ENCODE peak calls at places on chromosomes 13 and 19, in seven cellular contexts. W, S, G, M, B, X and Y are unnamed samples.

GRCh38 chr13:43124495-43124894 is 101.1 kb downstream of the DNAJC15 start:
- DNase-seq in M (no peak), W (no peak), B (no peak), G (no peak), S (no peak), X (no peak), Y (no peak)

GRCh38 chr13:84439108-84439507 is 556.8 kb upstream of the SLITRK1 start:
- DNase-seq in G (no peak), S (peak; percentile 58), W (no peak), B (no peak), M (no peak), X (no peak), Y (no peak)

GRCh38 chr13:112441226-112441625 is 65.1 kb downstream of the SPACA7 start:
- DNase-seq in M (no peak), W (no peak), X (no peak), G (no peak), S (no peak), B (no peak), Y (no peak)

GRCh38 chr13:33026489-33027152 is 10.4 kb downstream of the KL start:
- DNase-seq in M (no peak), B (no peak), X (no peak), G (no peak), S (no peak), W (no peak), Y (no peak)

GRCh38 chr13:112954488-112955270 is 14.3 kb upstream of the MCF2L start:
- DNase-seq in X (no peak), S (no peak), G (no peak), B (no peak), W (no peak), M (no peak), Y (no peak)

GRCh38 chr19:31317542-31317941 is 31.7 kb downstream of the TSHZ3 start:
- DNase-seq in S (no peak), M (no peak), X (no peak), W (no peak), G (no peak), B (no peak), Y (no peak)

GRCh38 chr19:33685541-33685940 is 63.8 kb downstream of the CHST8 start:
- DNase-seq in W (no peak), G (peak; percentile 73), X (no peak), M (no peak), S (no peak), B (no peak), Y (no peak)

GRCh38 chr13:87089391-87089790 is 581.8 kb upstream of the SLITRK5 start:
- DNase-seq in B (no peak), W (no peak), G (no peak), X (no peak), S (peak; percentile 95), M (no peak), Y (no peak)

GRCh38 chr19:16342002-16342715 is 17.5 kb downstream of the KLF2 start:
- DNase-seq in S (no peak), W (no peak), M (no peak), X (no peak), G (no peak), B (no peak), Y (peak; percentile 76)

GRCh38 chr13:31768351-31768750 is 29.0 kb downstream of the RXFP2 start:
- DNase-seq in M (no peak), G (no peak), X (no peak), S (no peak), B (no peak), W (no peak), Y (no peak)

GRCh38 chr13:31761951-31762350 is 22.6 kb downstream of the RXFP2 start:
- DNase-seq in M (no peak), B (no peak), X (no peak), W (no peak), G (no peak), S (peak; percentile 71), Y (no peak)

GRCh38 chr13:31764556-31764955 is 25.2 kb downstream of the RXFP2 start:
- DNase-seq in S (no peak), X (no peak), B (no peak), W (no peak), G (no peak), M (no peak), Y (no peak)

GRCh38 chr13:31767175-31767900 is 28.0 kb downstream of the RXFP2 start:
- DNase-seq in X (no peak), M (no peak), G (no peak), B (no peak), W (no peak), S (peak; percentile 84), Y (no peak)

DNA sequence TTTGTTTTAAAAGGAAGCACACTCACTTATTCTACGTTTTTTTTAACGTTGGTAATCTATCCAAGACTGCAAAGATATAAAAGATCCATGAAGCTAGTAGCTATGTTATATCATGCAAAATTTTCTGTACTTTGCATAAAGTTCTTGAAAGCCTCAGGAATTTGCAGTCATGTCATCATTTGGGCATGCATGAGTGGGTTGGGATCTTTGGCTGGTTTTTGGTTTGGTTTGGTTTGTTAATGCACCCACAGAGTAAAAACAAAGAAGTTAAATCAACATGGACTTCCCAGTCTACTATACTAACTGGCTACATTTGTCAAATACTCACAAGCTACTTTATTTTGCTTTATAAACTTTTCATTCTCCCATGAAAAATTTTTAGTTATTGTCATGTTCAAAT is 26.1 kb downstream of the RXFP2 start:
- DNase-seq in G (no peak), X (no peak), M (no peak), S (peak; percentile 89), B (no peak), W (no peak), Y (no peak)
- TF ChIP-seq RFX5 in G (no peak), X (no peak), M (no peak), S (no peak), B (no peak), W (no peak), Y (no peak)

DNA sequence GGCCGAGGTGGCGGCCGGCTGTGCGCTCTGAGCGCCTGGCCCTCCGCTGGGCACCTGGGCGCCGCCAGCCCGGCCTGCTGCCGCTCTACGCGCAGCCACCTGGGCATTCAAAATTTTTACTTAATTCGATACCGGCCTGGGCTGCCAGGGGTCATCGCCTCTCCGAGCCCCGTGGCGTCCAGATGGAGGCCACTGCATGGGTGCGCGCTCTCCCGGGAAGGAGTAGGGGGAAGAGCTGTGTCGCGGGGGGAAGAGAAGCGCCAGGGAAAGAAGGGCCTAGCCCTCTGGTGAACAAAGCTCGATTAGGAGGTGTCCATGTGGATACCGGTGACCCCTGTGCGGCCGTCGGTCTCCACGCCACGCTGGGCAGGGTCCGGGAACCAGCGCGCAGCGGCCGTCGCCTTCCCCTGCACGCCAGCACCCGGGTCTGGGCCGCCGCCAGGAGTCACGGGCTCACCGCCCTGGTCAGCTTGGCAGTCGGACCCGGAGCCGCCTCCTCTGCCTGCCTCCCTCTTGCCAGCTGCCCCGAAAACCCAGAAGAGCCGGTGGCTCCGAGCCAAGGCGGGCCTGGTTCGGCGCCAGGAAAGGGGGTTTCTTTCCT is 725 bp downstream of the BIVM start:
- DNase-seq in B (no peak), X (peak; percentile 28), M (no peak), G (peak; percentile 75), W (peak; percentile 25), S (peak; percentile 5), Y (no peak)
- TF ChIP-seq RFX5 in B (no peak), X (no peak), M (no peak), G (no peak), W (no peak), S (no peak), Y (no peak)

DNA sequence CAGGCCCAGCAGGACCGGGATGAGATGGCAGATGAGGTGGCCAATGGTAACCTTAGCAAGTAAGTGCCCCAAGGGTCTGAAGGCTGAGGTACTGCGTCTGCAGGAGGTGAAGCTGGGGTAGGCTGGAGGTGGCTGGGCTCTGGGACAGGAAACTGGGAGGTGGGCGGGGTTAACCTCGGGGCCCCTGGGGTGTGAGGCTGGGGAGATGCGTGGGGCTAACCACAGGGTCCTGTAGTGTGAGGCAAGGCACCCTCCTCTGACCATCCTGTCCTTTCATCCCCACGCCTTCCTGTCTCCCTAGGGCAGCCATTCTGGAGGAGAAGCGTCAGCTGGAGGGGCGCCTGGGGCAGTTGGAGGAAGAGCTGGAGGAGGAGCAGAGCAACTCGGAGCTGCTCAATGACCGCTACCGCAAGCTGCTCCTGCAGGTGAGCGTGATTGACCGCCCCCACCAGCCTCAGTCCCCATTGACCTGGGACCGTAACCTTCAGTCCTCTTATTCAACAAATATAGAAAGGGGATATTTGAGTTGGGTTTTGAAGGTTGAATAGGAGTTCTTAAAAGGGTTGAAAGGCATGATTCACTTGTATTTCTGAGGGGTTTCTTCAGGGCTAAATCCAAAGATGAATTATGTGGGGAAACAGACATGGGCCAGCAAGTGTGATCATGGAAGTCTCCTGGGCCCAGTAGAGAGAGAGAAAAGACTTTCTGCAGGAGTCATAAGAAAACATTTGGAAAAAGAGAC is 35.7 kb downstream of the KCNC3 start:
- DNase-seq in X (no peak), B (no peak), M (no peak), W (no peak), G (no peak), S (no peak), Y (no peak)
- TF ChIP-seq RFX5 in X (no peak), B (no peak), M (no peak), W (no peak), G (no peak), S (no peak), Y (no peak)

GRCh38 chr19:6058411-6059201 is 51.7 kb downstream of the RFX2 start:
- DNase-seq in M (no peak), X (no peak), B (no peak), S (no peak), W (no peak), G (no peak), Y (no peak)

GRCh38 chr19:6057651-6058365 is 52.5 kb downstream of the RFX2 start:
- DNase-seq in G (no peak), W (no peak), S (no peak), B (no peak), X (no peak), M (no peak), Y (no peak)

GRCh38 chr19:6055013-6055795 is 55.1 kb downstream of the RFX2 start:
- DNase-seq in X (no peak), M (no peak), S (no peak), G (no peak), W (no peak), B (no peak), Y (no peak)

GRCh38 chr19:6056282-6056741 is 54.0 kb downstream of the RFX2 start:
- DNase-seq in W (peak; percentile 32), X (no peak), M (no peak), S (no peak), B (peak; percentile 56), G (no peak), Y (no peak)

DNA sequence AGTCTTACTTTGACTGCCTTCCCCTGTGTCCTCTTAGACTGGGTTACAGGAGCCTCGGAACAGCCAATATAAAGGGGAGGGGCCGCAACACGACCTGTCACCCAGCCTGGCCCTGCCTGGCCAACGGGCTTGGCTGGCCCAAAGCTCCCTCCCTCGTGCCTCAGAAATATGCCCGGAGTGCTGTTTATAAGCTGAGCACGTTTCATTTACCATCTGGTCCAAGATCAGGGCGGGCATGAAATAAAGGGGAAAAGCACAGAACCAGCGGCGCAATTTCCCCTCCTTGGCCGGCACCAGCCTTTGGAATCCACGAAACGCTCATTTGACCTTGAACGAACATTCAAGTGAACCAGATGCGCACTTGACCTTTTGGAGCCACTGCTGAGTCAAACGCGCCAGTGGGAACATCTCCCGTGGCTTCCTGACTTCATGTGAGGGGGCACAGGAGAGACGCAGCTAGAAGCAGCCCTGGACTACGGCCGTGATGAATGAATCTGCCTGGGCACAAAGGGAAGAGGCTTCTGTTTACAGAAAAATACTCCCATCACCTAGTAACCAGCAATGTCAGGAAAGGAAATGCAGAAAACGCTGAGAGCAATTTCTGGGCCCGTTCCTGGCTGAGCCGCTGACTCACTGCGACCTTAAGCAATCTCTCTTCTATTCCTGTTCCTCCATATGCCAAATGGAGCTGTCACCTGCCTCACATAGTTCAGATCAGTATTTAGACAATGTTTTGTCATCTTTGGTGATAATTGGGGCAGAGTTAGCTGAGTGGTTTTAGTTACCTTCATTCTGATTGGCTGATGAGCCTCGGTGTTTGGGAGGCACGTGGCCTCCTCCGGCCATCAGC is 53.3 kb downstream of the RFX2 start:
- DNase-seq in W (peak; percentile 86), X (peak; percentile 50), M (no peak), S (peak; percentile 91), B (peak; percentile 77), G (no peak), Y (no peak)
- TF ChIP-seq RFX5 in W (no peak), X (no peak), M (no peak), S (no peak), B (no peak), G (no peak), Y (no peak)